ENCODE peak calls at places on chromosomes 4 and X, in six cellular contexts. One of them, this sample, is unnamed.

GRCh38 chr4:24195976-24196736 is 306.3 kb upstream of the PPARGC1A start:
- DNase-seq in AG08395: no peak
- DNase-seq in transverse colon: no peak
- DNase-seq in activated T-cell treated with anti-CD3 and anti-CD28 coated beads, Interleukin-2, amount 50 U/mL, for 24 hours: no peak
- DNase-seq in stimulated activated CD4-positive, alpha-beta T cell treated with anti-CD3 and anti-CD28 coated beads, Interleukin-15, amount 100 ng/mL, for 1 hour: no peak
- DNase-seq in astrocyte of the spinal cord: no peak
- DNase-seq in this sample: no peak

GRCh38 chrX:119622356-119623232 is 16.4 kb upstream of the NKRF start:
- DNase-seq in AG08395: peak; percentile 36
- DNase-seq in transverse colon: peak; percentile 33
- DNase-seq in activated T-cell treated with anti-CD3 and anti-CD28 coated beads, Interleukin-2, amount 50 U/mL, for 24 hours: no peak
- DNase-seq in stimulated activated CD4-positive, alpha-beta T cell treated with anti-CD3 and anti-CD28 coated beads, Interleukin-15, amount 100 ng/mL, for 1 hour: no peak
- DNase-seq in astrocyte of the spinal cord: peak; percentile 85
- DNase-seq in this sample: peak; percentile 52

GRCh38 chr4:45638641-45639040 is 485.2 kb downstream of the GABRG1 start:
- DNase-seq in AG08395: no peak
- DNase-seq in transverse colon: no peak
- DNase-seq in activated T-cell treated with anti-CD3 and anti-CD28 coated beads, Interleukin-2, amount 50 U/mL, for 24 hours: no peak
- DNase-seq in stimulated activated CD4-positive, alpha-beta T cell treated with anti-CD3 and anti-CD28 coated beads, Interleukin-15, amount 100 ng/mL, for 1 hour: no peak
- DNase-seq in astrocyte of the spinal cord: no peak
- DNase-seq in this sample: no peak

GRCh38 chr4:176611954-176612353 is 180.8 kb downstream of the VEGFC start:
- DNase-seq in AG08395: no peak
- DNase-seq in transverse colon: no peak
- DNase-seq in activated T-cell treated with anti-CD3 and anti-CD28 coated beads, Interleukin-2, amount 50 U/mL, for 24 hours: no peak
- DNase-seq in stimulated activated CD4-positive, alpha-beta T cell treated with anti-CD3 and anti-CD28 coated beads, Interleukin-15, amount 100 ng/mL, for 1 hour: no peak
- DNase-seq in astrocyte of the spinal cord: no peak
- DNase-seq in this sample: no peak

GRCh38 chr4:111537861-111538260 is 607.4 kb upstream of the FAM241A start:
- DNase-seq in AG08395: peak; percentile 60
- DNase-seq in transverse colon: no peak
- DNase-seq in activated T-cell treated with anti-CD3 and anti-CD28 coated beads, Interleukin-2, amount 50 U/mL, for 24 hours: no peak
- DNase-seq in stimulated activated CD4-positive, alpha-beta T cell treated with anti-CD3 and anti-CD28 coated beads, Interleukin-15, amount 100 ng/mL, for 1 hour: no peak
- DNase-seq in astrocyte of the spinal cord: peak; percentile 28
- DNase-seq in this sample: peak; percentile 43

GRCh38 chr4:156954598-156954997 is 17.0 kb downstream of the PDGFC start:
- DNase-seq in AG08395: no peak
- DNase-seq in transverse colon: no peak
- DNase-seq in activated T-cell treated with anti-CD3 and anti-CD28 coated beads, Interleukin-2, amount 50 U/mL, for 24 hours: no peak
- DNase-seq in stimulated activated CD4-positive, alpha-beta T cell treated with anti-CD3 and anti-CD28 coated beads, Interleukin-15, amount 100 ng/mL, for 1 hour: no peak
- DNase-seq in astrocyte of the spinal cord: no peak
- DNase-seq in this sample: no peak

GRCh38 chr4:15562114-15562513 is 92.4 kb downstream of the CC2D2A start:
- DNase-seq in AG08395: no peak
- DNase-seq in transverse colon: no peak
- DNase-seq in activated T-cell treated with anti-CD3 and anti-CD28 coated beads, Interleukin-2, amount 50 U/mL, for 24 hours: no peak
- DNase-seq in stimulated activated CD4-positive, alpha-beta T cell treated with anti-CD3 and anti-CD28 coated beads, Interleukin-15, amount 100 ng/mL, for 1 hour: no peak
- DNase-seq in astrocyte of the spinal cord: no peak
- DNase-seq in this sample: no peak

GRCh38 chr4:153243464-153243863 is 39.2 kb downstream of the TRIM2 start:
- DNase-seq in AG08395: no peak
- DNase-seq in transverse colon: no peak
- DNase-seq in activated T-cell treated with anti-CD3 and anti-CD28 coated beads, Interleukin-2, amount 50 U/mL, for 24 hours: no peak
- DNase-seq in stimulated activated CD4-positive, alpha-beta T cell treated with anti-CD3 and anti-CD28 coated beads, Interleukin-15, amount 100 ng/mL, for 1 hour: no peak
- DNase-seq in astrocyte of the spinal cord: no peak
- DNase-seq in this sample: no peak

GRCh38 chr4:37453004-37453360 is 208.4 kb downstream of the NWD2 start:
- DNase-seq in AG08395: peak; percentile 5
- DNase-seq in transverse colon: peak; percentile 75
- DNase-seq in activated T-cell treated with anti-CD3 and anti-CD28 coated beads, Interleukin-2, amount 50 U/mL, for 24 hours: peak; percentile 41
- DNase-seq in stimulated activated CD4-positive, alpha-beta T cell treated with anti-CD3 and anti-CD28 coated beads, Interleukin-15, amount 100 ng/mL, for 1 hour: no peak
- DNase-seq in astrocyte of the spinal cord: peak; percentile 70
- DNase-seq in this sample: peak; percentile 48

GRCh38 chr4:176259330-176260090 is 9.5 kb downstream of the ASB5 start:
- DNase-seq in AG08395: peak; percentile 68
- DNase-seq in transverse colon: no peak
- DNase-seq in activated T-cell treated with anti-CD3 and anti-CD28 coated beads, Interleukin-2, amount 50 U/mL, for 24 hours: no peak
- DNase-seq in stimulated activated CD4-positive, alpha-beta T cell treated with anti-CD3 and anti-CD28 coated beads, Interleukin-15, amount 100 ng/mL, for 1 hour: no peak
- DNase-seq in astrocyte of the spinal cord: peak; percentile 49
- DNase-seq in this sample: peak; percentile 71

GRCh38 chrX:37407736-37408135 is 58.6 kb downstream of the PRRG1 start:
- DNase-seq in AG08395: no peak
- DNase-seq in transverse colon: no peak
- DNase-seq in activated T-cell treated with anti-CD3 and anti-CD28 coated beads, Interleukin-2, amount 50 U/mL, for 24 hours: no peak
- DNase-seq in stimulated activated CD4-positive, alpha-beta T cell treated with anti-CD3 and anti-CD28 coated beads, Interleukin-15, amount 100 ng/mL, for 1 hour: no peak
- DNase-seq in astrocyte of the spinal cord: no peak
- DNase-seq in this sample: no peak

GRCh38 chrX:110286126-110286525 is 31.8 kb downstream of the AMMECR1 start:
- DNase-seq in AG08395: peak; percentile 66
- DNase-seq in transverse colon: no peak
- DNase-seq in activated T-cell treated with anti-CD3 and anti-CD28 coated beads, Interleukin-2, amount 50 U/mL, for 24 hours: no peak
- DNase-seq in stimulated activated CD4-positive, alpha-beta T cell treated with anti-CD3 and anti-CD28 coated beads, Interleukin-15, amount 100 ng/mL, for 1 hour: no peak
- DNase-seq in astrocyte of the spinal cord: peak; percentile 83
- DNase-seq in this sample: peak; percentile 52

GRCh38 chrX:10636337-10636736 is 16.0 kb upstream of the MID1 start:
- DNase-seq in AG08395: peak; percentile 44
- DNase-seq in transverse colon: peak; percentile 28
- DNase-seq in activated T-cell treated with anti-CD3 and anti-CD28 coated beads, Interleukin-2, amount 50 U/mL, for 24 hours: no peak
- DNase-seq in stimulated activated CD4-positive, alpha-beta T cell treated with anti-CD3 and anti-CD28 coated beads, Interleukin-15, amount 100 ng/mL, for 1 hour: no peak
- DNase-seq in astrocyte of the spinal cord: peak; percentile 72
- DNase-seq in this sample: peak; percentile 39

GRCh38 chr4:87901426-87901825 is 68.7 kb downstream of the MEPE start:
- DNase-seq in AG08395: no peak
- DNase-seq in transverse colon: no peak
- DNase-seq in activated T-cell treated with anti-CD3 and anti-CD28 coated beads, Interleukin-2, amount 50 U/mL, for 24 hours: no peak
- DNase-seq in stimulated activated CD4-positive, alpha-beta T cell treated with anti-CD3 and anti-CD28 coated beads, Interleukin-15, amount 100 ng/mL, for 1 hour: no peak
- DNase-seq in astrocyte of the spinal cord: peak; percentile 37
- DNase-seq in this sample: peak; percentile 26

GRCh38 chr4:2935762-2936743 is 27.2 kb downstream of the NOP14 start:
- DNase-seq in AG08395: no peak
- DNase-seq in transverse colon: no peak
- DNase-seq in activated T-cell treated with anti-CD3 and anti-CD28 coated beads, Interleukin-2, amount 50 U/mL, for 24 hours: peak; percentile 78
- DNase-seq in stimulated activated CD4-positive, alpha-beta T cell treated with anti-CD3 and anti-CD28 coated beads, Interleukin-15, amount 100 ng/mL, for 1 hour: no peak
- DNase-seq in astrocyte of the spinal cord: peak; percentile 22
- DNase-seq in this sample: no peak

GRCh38 chr4:187184513-187184912 is 460.9 kb upstream of the FAT1 start:
- DNase-seq in AG08395: no peak
- DNase-seq in transverse colon: peak; percentile 75
- DNase-seq in activated T-cell treated with anti-CD3 and anti-CD28 coated beads, Interleukin-2, amount 50 U/mL, for 24 hours: no peak
- DNase-seq in stimulated activated CD4-positive, alpha-beta T cell treated with anti-CD3 and anti-CD28 coated beads, Interleukin-15, amount 100 ng/mL, for 1 hour: no peak
- DNase-seq in astrocyte of the spinal cord: no peak
- DNase-seq in this sample: no peak

GRCh38 chr4:6668391-6668790 is 25.3 kb upstream of the S100P start:
- DNase-seq in AG08395: peak; percentile 49
- DNase-seq in transverse colon: no peak
- DNase-seq in activated T-cell treated with anti-CD3 and anti-CD28 coated beads, Interleukin-2, amount 50 U/mL, for 24 hours: no peak
- DNase-seq in stimulated activated CD4-positive, alpha-beta T cell treated with anti-CD3 and anti-CD28 coated beads, Interleukin-15, amount 100 ng/mL, for 1 hour: no peak
- DNase-seq in astrocyte of the spinal cord: no peak
- DNase-seq in this sample: no peak

GRCh38 chr4:182806259-182807252 is 110.6 kb downstream of the DCTD start:
- DNase-seq in AG08395: peak; percentile 81
- DNase-seq in transverse colon: peak; percentile 69
- DNase-seq in activated T-cell treated with anti-CD3 and anti-CD28 coated beads, Interleukin-2, amount 50 U/mL, for 24 hours: peak; percentile 80
- DNase-seq in stimulated activated CD4-positive, alpha-beta T cell treated with anti-CD3 and anti-CD28 coated beads, Interleukin-15, amount 100 ng/mL, for 1 hour: peak; percentile 62
- DNase-seq in astrocyte of the spinal cord: peak; percentile 73
- DNase-seq in this sample: peak; percentile 92

GRCh38 chr4:3135155-3136011 is 60.9 kb downstream of the HTT start:
- DNase-seq in AG08395: no peak
- DNase-seq in transverse colon: no peak
- DNase-seq in activated T-cell treated with anti-CD3 and anti-CD28 coated beads, Interleukin-2, amount 50 U/mL, for 24 hours: no peak
- DNase-seq in stimulated activated CD4-positive, alpha-beta T cell treated with anti-CD3 and anti-CD28 coated beads, Interleukin-15, amount 100 ng/mL, for 1 hour: no peak
- DNase-seq in astrocyte of the spinal cord: no peak
- DNase-seq in this sample: no peak

GRCh38 chr4:54392459-54392858 is 163.4 kb downstream of the PDGFRA start:
- DNase-seq in AG08395: no peak
- DNase-seq in transverse colon: no peak
- DNase-seq in activated T-cell treated with anti-CD3 and anti-CD28 coated beads, Interleukin-2, amount 50 U/mL, for 24 hours: no peak
- DNase-seq in stimulated activated CD4-positive, alpha-beta T cell treated with anti-CD3 and anti-CD28 coated beads, Interleukin-15, amount 100 ng/mL, for 1 hour: no peak
- DNase-seq in astrocyte of the spinal cord: no peak
- DNase-seq in this sample: no peak

GRCh38 chr4:77833158-77833724 is 14.1 kb upstream of the CNOT6L start:
- DNase-seq in AG08395: no peak
- DNase-seq in transverse colon: no peak
- DNase-seq in activated T-cell treated with anti-CD3 and anti-CD28 coated beads, Interleukin-2, amount 50 U/mL, for 24 hours: no peak
- DNase-seq in stimulated activated CD4-positive, alpha-beta T cell treated with anti-CD3 and anti-CD28 coated beads, Interleukin-15, amount 100 ng/mL, for 1 hour: no peak
- DNase-seq in astrocyte of the spinal cord: no peak
- DNase-seq in this sample: no peak

GRCh38 chr4:11480683-11481082 is 52.0 kb upstream of the HS3ST1 start:
- DNase-seq in AG08395: no peak
- DNase-seq in transverse colon: no peak
- DNase-seq in activated T-cell treated with anti-CD3 and anti-CD28 coated beads, Interleukin-2, amount 50 U/mL, for 24 hours: no peak
- DNase-seq in stimulated activated CD4-positive, alpha-beta T cell treated with anti-CD3 and anti-CD28 coated beads, Interleukin-15, amount 100 ng/mL, for 1 hour: no peak
- DNase-seq in astrocyte of the spinal cord: peak; percentile 16
- DNase-seq in this sample: no peak

GRCh38 chr4:1775731-1776500 is 17.2 kb upstream of the FGFR3 start:
- DNase-seq in AG08395: peak; percentile 35
- DNase-seq in transverse colon: no peak
- DNase-seq in activated T-cell treated with anti-CD3 and anti-CD28 coated beads, Interleukin-2, amount 50 U/mL, for 24 hours: no peak
- DNase-seq in stimulated activated CD4-positive, alpha-beta T cell treated with anti-CD3 and anti-CD28 coated beads, Interleukin-15, amount 100 ng/mL, for 1 hour: no peak
- DNase-seq in astrocyte of the spinal cord: no peak
- DNase-seq in this sample: peak; percentile 43

GRCh38 chr4:32261196-32261595 is 1541.0 kb downstream of the PCDH7 start:
- DNase-seq in AG08395: no peak
- DNase-seq in transverse colon: no peak
- DNase-seq in activated T-cell treated with anti-CD3 and anti-CD28 coated beads, Interleukin-2, amount 50 U/mL, for 24 hours: no peak
- DNase-seq in stimulated activated CD4-positive, alpha-beta T cell treated with anti-CD3 and anti-CD28 coated beads, Interleukin-15, amount 100 ng/mL, for 1 hour: no peak
- DNase-seq in astrocyte of the spinal cord: no peak
- DNase-seq in this sample: no peak

GRCh38 chr4:139958738-139959096 is 195.3 kb downstream of the MAML3 start:
- DNase-seq in AG08395: no peak
- DNase-seq in transverse colon: no peak
- DNase-seq in activated T-cell treated with anti-CD3 and anti-CD28 coated beads, Interleukin-2, amount 50 U/mL, for 24 hours: no peak
- DNase-seq in stimulated activated CD4-positive, alpha-beta T cell treated with anti-CD3 and anti-CD28 coated beads, Interleukin-15, amount 100 ng/mL, for 1 hour: no peak
- DNase-seq in astrocyte of the spinal cord: no peak
- DNase-seq in this sample: no peak

GRCh38 chr4:78767350-78767749 is 8.8 kb upstream of the BMP2K start:
- DNase-seq in AG08395: no peak
- DNase-seq in transverse colon: no peak
- DNase-seq in activated T-cell treated with anti-CD3 and anti-CD28 coated beads, Interleukin-2, amount 50 U/mL, for 24 hours: no peak
- DNase-seq in stimulated activated CD4-positive, alpha-beta T cell treated with anti-CD3 and anti-CD28 coated beads, Interleukin-15, amount 100 ng/mL, for 1 hour: no peak
- DNase-seq in astrocyte of the spinal cord: no peak
- DNase-seq in this sample: no peak

GRCh38 chr4:16196482-16197393 is 29.5 kb downstream of the TAPT1 start:
- DNase-seq in AG08395: peak; percentile 52
- DNase-seq in transverse colon: no peak
- DNase-seq in activated T-cell treated with anti-CD3 and anti-CD28 coated beads, Interleukin-2, amount 50 U/mL, for 24 hours: no peak
- DNase-seq in stimulated activated CD4-positive, alpha-beta T cell treated with anti-CD3 and anti-CD28 coated beads, Interleukin-15, amount 100 ng/mL, for 1 hour: no peak
- DNase-seq in astrocyte of the spinal cord: peak; percentile 79
- DNase-seq in this sample: peak; percentile 68

GRCh38 chr4:37434469-37434868 is 189.9 kb downstream of the NWD2 start:
- DNase-seq in AG08395: no peak
- DNase-seq in transverse colon: no peak
- DNase-seq in activated T-cell treated with anti-CD3 and anti-CD28 coated beads, Interleukin-2, amount 50 U/mL, for 24 hours: no peak
- DNase-seq in stimulated activated CD4-positive, alpha-beta T cell treated with anti-CD3 and anti-CD28 coated beads, Interleukin-15, amount 100 ng/mL, for 1 hour: no peak
- DNase-seq in astrocyte of the spinal cord: no peak
- DNase-seq in this sample: peak; percentile 14

GRCh38 chrX:1164322-1165288 is 47.8 kb downstream of the CRLF2 start:
- DNase-seq in AG08395: no peak
- DNase-seq in transverse colon: no peak
- DNase-seq in activated T-cell treated with anti-CD3 and anti-CD28 coated beads, Interleukin-2, amount 50 U/mL, for 24 hours: peak; percentile 41
- DNase-seq in stimulated activated CD4-positive, alpha-beta T cell treated with anti-CD3 and anti-CD28 coated beads, Interleukin-15, amount 100 ng/mL, for 1 hour: no peak
- DNase-seq in astrocyte of the spinal cord: no peak
- DNase-seq in this sample: no peak

GRCh38 chrX:110170029-110170428 is 147.9 kb downstream of the AMMECR1 start:
- DNase-seq in AG08395: no peak
- DNase-seq in transverse colon: no peak
- DNase-seq in activated T-cell treated with anti-CD3 and anti-CD28 coated beads, Interleukin-2, amount 50 U/mL, for 24 hours: no peak
- DNase-seq in stimulated activated CD4-positive, alpha-beta T cell treated with anti-CD3 and anti-CD28 coated beads, Interleukin-15, amount 100 ng/mL, for 1 hour: no peak
- DNase-seq in astrocyte of the spinal cord: no peak
- DNase-seq in this sample: no peak

GRCh38 chrX:41043950-41044349 is 41.3 kb upstream of the USP9X start:
- DNase-seq in AG08395: peak; percentile 33
- DNase-seq in transverse colon: no peak
- DNase-seq in activated T-cell treated with anti-CD3 and anti-CD28 coated beads, Interleukin-2, amount 50 U/mL, for 24 hours: no peak
- DNase-seq in stimulated activated CD4-positive, alpha-beta T cell treated with anti-CD3 and anti-CD28 coated beads, Interleukin-15, amount 100 ng/mL, for 1 hour: no peak
- DNase-seq in astrocyte of the spinal cord: peak; percentile 67
- DNase-seq in this sample: peak; percentile 27

GRCh38 chrX:8783100-8784098 is 17.8 kb downstream of the FAM9A start:
- DNase-seq in AG08395: no peak
- DNase-seq in transverse colon: no peak
- DNase-seq in activated T-cell treated with anti-CD3 and anti-CD28 coated beads, Interleukin-2, amount 50 U/mL, for 24 hours: peak; percentile 57
- DNase-seq in stimulated activated CD4-positive, alpha-beta T cell treated with anti-CD3 and anti-CD28 coated beads, Interleukin-15, amount 100 ng/mL, for 1 hour: no peak
- DNase-seq in astrocyte of the spinal cord: no peak
- DNase-seq in this sample: no peak

GRCh38 chrX:39174761-39175417 is 373.6 kb downstream of the MID1IP1 start:
- DNase-seq in AG08395: no peak
- DNase-seq in transverse colon: peak; percentile 46
- DNase-seq in activated T-cell treated with anti-CD3 and anti-CD28 coated beads, Interleukin-2, amount 50 U/mL, for 24 hours: peak; percentile 60
- DNase-seq in stimulated activated CD4-positive, alpha-beta T cell treated with anti-CD3 and anti-CD28 coated beads, Interleukin-15, amount 100 ng/mL, for 1 hour: no peak
- DNase-seq in astrocyte of the spinal cord: no peak
- DNase-seq in this sample: no peak

GRCh38 chr4:104941661-104942062 is 205.0 kb upstream of the TET2 start:
- DNase-seq in AG08395: no peak
- DNase-seq in transverse colon: no peak
- DNase-seq in activated T-cell treated with anti-CD3 and anti-CD28 coated beads, Interleukin-2, amount 50 U/mL, for 24 hours: no peak
- DNase-seq in stimulated activated CD4-positive, alpha-beta T cell treated with anti-CD3 and anti-CD28 coated beads, Interleukin-15, amount 100 ng/mL, for 1 hour: no peak
- DNase-seq in astrocyte of the spinal cord: no peak
- DNase-seq in this sample: no peak

GRCh38 chr4:996994-997374 is 3.8 kb upstream of the SLC26A1 start:
- DNase-seq in AG08395: no peak
- DNase-seq in transverse colon: no peak
- DNase-seq in activated T-cell treated with anti-CD3 and anti-CD28 coated beads, Interleukin-2, amount 50 U/mL, for 24 hours: no peak
- DNase-seq in stimulated activated CD4-positive, alpha-beta T cell treated with anti-CD3 and anti-CD28 coated beads, Interleukin-15, amount 100 ng/mL, for 1 hour: no peak
- DNase-seq in astrocyte of the spinal cord: no peak
- DNase-seq in this sample: no peak

GRCh38 chrX:44060221-44060620 is 87.0 kb upstream of the NDP start:
- DNase-seq in AG08395: no peak
- DNase-seq in transverse colon: no peak
- DNase-seq in activated T-cell treated with anti-CD3 and anti-CD28 coated beads, Interleukin-2, amount 50 U/mL, for 24 hours: no peak
- DNase-seq in stimulated activated CD4-positive, alpha-beta T cell treated with anti-CD3 and anti-CD28 coated beads, Interleukin-15, amount 100 ng/mL, for 1 hour: no peak
- DNase-seq in astrocyte of the spinal cord: peak; percentile 15
- DNase-seq in this sample: no peak